ENCODE peak calls at places on chromosomes 1 and 21, in seven cellular contexts. X is RWPE1, S is pancreas, A is Peyer's patch, V is endothelial cell, Z is mammary epithelial cell, P is astrocyte of the spinal cord. I is an unnamed sample.

GRCh38 chr21:44006017-44006624 is 6.0 kb upstream of the TRAPPC10 start:
- DNase-seq in X (peak), S (no peak), A (no peak), V (no peak), Z (peak), P (peak), I (no peak)

GRCh38 chr1:109120356-109120755 is 6.4 kb downstream of the ELAPOR1 start:
- DNase-seq in X (no peak), S (no peak), A (no peak), V (no peak), Z (no peak), P (no peak), I (no peak)

GRCh38 chr1:226061793-226062557 is 541 bp upstream of the H3-3A start:
- DNase-seq in X (peak), S (peak), A (peak), V (peak), Z (peak), P (peak), I (peak)

GRCh38 chr1:93738926-93739325 is 57.3 kb upstream of the BCAR3 start:
- DNase-seq in X (no peak), S (no peak), A (no peak), V (no peak), Z (no peak), P (no peak), I (no peak)

GRCh38 chr1:11648732-11649158 is 5.5 kb downstream of the FBXO2 start:
- DNase-seq in X (peak), S (peak), A (no peak), V (no peak), Z (no peak), P (no peak), I (peak)

GRCh38 chr1:12541274-12542137 is 76.5 kb downstream of the DHRS3 start:
- DNase-seq in X (no peak), S (no peak), A (no peak), V (no peak), Z (peak), P (peak), I (peak)

GRCh38 chr1:97042551-97042950 is 321.0 kb downstream of the PTBP2 start:
- DNase-seq in X (no peak), S (no peak), A (no peak), V (no peak), Z (no peak), P (peak), I (no peak)

GRCh38 chr1:192797845-192798244 is 11.0 kb upstream of the RGS2 start:
- DNase-seq in X (no peak), S (no peak), A (no peak), V (no peak), Z (no peak), P (no peak), I (no peak)

GRCh38 chr1:164637461-164638375 is 78.7 kb downstream of the PBX1 start:
- DNase-seq in X (peak), S (peak), A (no peak), V (no peak), Z (peak), P (peak), I (no peak)

GRCh38 chr1:78441921-78442320 is 48.9 kb upstream of the PTGFR start:
- DNase-seq in X (no peak), S (no peak), A (no peak), V (no peak), Z (peak), P (no peak), I (no peak)

GRCh38 chr1:121519042-121519755 is 334.4 kb downstream of the SRGAP2C start:
- DNase-seq in X (peak), S (peak), A (peak), V (peak), Z (peak), P (peak), I (peak)

GRCh38 chr21:46500224-46500861 is 41.7 kb downstream of the DIP2A start:
- DNase-seq in X (peak), S (no peak), A (no peak), V (no peak), Z (peak), P (peak), I (no peak)

GRCh38 chr21:14989359-14989758 is 75.4 kb downstream of the NRIP1 start:
- DNase-seq in X (no peak), S (no peak), A (no peak), V (no peak), Z (no peak), P (no peak), I (no peak)

GRCh38 chr1:246800800-246801199 is 76.6 kb downstream of the SCCPDH start:
- DNase-seq in X (no peak), S (no peak), A (no peak), V (no peak), Z (peak), P (no peak), I (no peak)

GRCh38 chr21:26093094-26093493 is 77.5 kb downstream of the APP start:
- DNase-seq in X (peak), S (no peak), A (no peak), V (no peak), Z (peak), P (no peak), I (no peak)

GRCh38 chr1:39692152-39693064 is 1.2 kb upstream of the HPCAL4 start:
- DNase-seq in X (no peak), S (peak), A (no peak), V (no peak), Z (no peak), P (no peak), I (peak)

GRCh38 chr1:217642455-217642854 is 11.3 kb downstream of the SPATA17 start:
- DNase-seq in X (no peak), S (no peak), A (no peak), V (no peak), Z (no peak), P (no peak), I (no peak)

GRCh38 chr1:201751872-201752271 is 77.1 kb upstream of the IPO9 start:
- DNase-seq in X (no peak), S (no peak), A (no peak), V (no peak), Z (no peak), P (peak), I (no peak)

GRCh38 chr1:10537082-10537766 is 62.5 kb downstream of the PEX14 start:
- DNase-seq in X (no peak), S (no peak), A (no peak), V (no peak), Z (no peak), P (no peak), I (no peak)

GRCh38 chr1:207993477-207994445 is 82.8 kb upstream of the CD34 start:
- DNase-seq in X (no peak), S (no peak), A (no peak), V (peak), Z (no peak), P (no peak), I (no peak)

GRCh38 chr1:61284226-61284854 is 202.0 kb downstream of the NFIA start:
- DNase-seq in X (no peak), S (no peak), A (no peak), V (no peak), Z (no peak), P (no peak), I (no peak)

GRCh38 chr1:184163674-184164470 is 112.3 kb downstream of the TSEN15 start:
- DNase-seq in X (peak), S (no peak), A (no peak), V (no peak), Z (peak), P (peak), I (no peak)

GRCh38 chr1:22196641-22197040 is 53.7 kb upstream of the WNT4 start:
- DNase-seq in X (no peak), S (no peak), A (no peak), V (no peak), Z (no peak), P (no peak), I (no peak)

GRCh38 chr1:152037920-152038658 is 1.3 kb upstream of the S100A11 start:
- DNase-seq in X (no peak), S (no peak), A (no peak), V (no peak), Z (no peak), P (no peak), I (no peak)

GRCh38 chr1:230696722-230697432 is 17.0 kb downstream of the AGT start:
- DNase-seq in X (no peak), S (no peak), A (no peak), V (no peak), Z (no peak), P (peak), I (no peak)

GRCh38 chr21:22209304-22209700 is 1211.1 kb downstream of the NCAM2 start:
- DNase-seq in X (no peak), S (no peak), A (no peak), V (no peak), Z (no peak), P (no peak), I (no peak)

GRCh38 chr1:36085126-36085525 is 1.2 kb downstream of the TEKT2 start:
- DNase-seq in X (no peak), S (no peak), A (no peak), V (no peak), Z (no peak), P (no peak), I (no peak)

GRCh38 chr1:202207292-202207691 is 13.7 kb downstream of the LGR6 start:
- DNase-seq in X (no peak), S (no peak), A (no peak), V (no peak), Z (peak), P (peak), I (no peak)

GRCh38 chr1:67880056-67880601 is 46.9 kb upstream of the GNG12 start:
- DNase-seq in X (peak), S (peak), A (no peak), V (no peak), Z (peak), P (peak), I (no peak)

GRCh38 chr1:185376840-185377635 is 60.0 kb upstream of the IVNS1ABP start:
- DNase-seq in X (no peak), S (no peak), A (no peak), V (no peak), Z (peak), P (peak), I (no peak)

GRCh38 chr1:228305721-228306152 is 97.9 kb downstream of the OBSCN start:
- DNase-seq in X (no peak), S (no peak), A (peak), V (no peak), Z (no peak), P (no peak), I (peak)

GRCh38 chr1:39104158-39105060 is 78.3 kb downstream of the NDUFS5 start:
- DNase-seq in X (peak), S (no peak), A (no peak), V (peak), Z (peak), P (no peak), I (peak)

GRCh38 chr1:5644281-5645134 is 347.7 kb downstream of the NPHP4 start:
- DNase-seq in X (no peak), S (no peak), A (no peak), V (no peak), Z (no peak), P (no peak), I (no peak)

GRCh38 chr1:12618661-12619395 is 818 bp upstream of the DHRS3 start:
- DNase-seq in X (peak), S (peak), A (peak), V (peak), Z (peak), P (peak), I (peak)

DNA sequence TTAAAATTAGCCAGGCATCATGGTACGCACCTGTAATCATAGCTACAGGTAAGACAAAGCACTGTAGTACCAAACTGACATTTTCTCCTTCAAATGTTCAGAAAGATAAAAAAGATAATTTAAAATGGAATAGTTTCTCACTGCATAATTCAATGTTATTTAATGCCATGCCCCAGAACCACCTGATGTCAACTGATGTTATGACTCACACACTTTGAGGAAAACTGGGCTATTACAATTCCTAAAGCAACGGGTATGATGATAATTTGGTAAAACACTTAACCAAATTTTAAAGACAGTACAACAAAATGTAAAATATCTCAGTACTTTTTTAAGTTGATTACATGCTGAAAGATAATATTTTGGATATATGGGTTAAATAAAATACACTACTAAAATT is 22.9 kb upstream of the PLEKHO1 start:
- DNase-seq in X (no peak), S (no peak), A (no peak), V (no peak), Z (no peak), P (no peak), I (no peak)
- TF ChIP-seq CTCF in X (no peak), S (no peak), A (no peak), V (no peak), Z (no peak), P (no peak), I (no peak)

DNA sequence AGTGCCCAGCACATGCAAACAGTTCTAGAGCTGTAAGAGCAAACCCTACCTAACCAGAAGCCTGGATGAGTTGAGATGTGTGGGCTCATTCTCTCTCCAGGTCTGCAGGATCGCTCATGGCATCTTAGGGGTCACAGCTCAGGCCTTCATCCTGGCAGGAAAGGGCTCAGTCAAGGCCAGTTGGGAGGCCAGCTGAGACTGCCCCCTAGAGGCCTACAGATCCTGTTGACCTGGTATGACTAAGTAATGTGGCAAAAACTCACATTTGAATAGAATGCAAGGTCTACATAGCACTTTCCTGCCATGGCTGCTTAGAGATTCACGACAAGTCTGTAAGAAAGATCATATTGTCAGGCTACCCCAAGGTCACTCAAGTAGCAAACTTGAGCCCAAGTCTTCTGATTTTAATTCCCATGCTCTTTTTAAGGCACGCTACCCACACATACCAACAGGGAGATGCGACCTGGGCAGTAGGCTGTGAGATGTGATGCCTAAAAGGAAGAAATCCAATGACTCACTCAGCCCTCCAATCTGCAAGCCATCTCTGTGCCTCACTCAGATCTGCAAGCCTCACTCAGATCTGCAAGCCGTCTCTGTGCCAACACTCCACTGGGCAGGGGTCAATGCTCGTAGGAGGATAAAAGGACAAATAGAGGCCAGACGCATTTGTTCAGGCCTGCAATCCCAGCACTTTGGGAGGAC is 5.1 kb upstream of the CAPN8 start:
- DNase-seq in X (no peak), S (peak), A (no peak), V (peak), Z (peak), P (peak), I (peak)
- TF ChIP-seq CTCF in X (no peak), S (peak), A (no peak), V (peak), Z (peak), P (peak), I (peak)

DNA sequence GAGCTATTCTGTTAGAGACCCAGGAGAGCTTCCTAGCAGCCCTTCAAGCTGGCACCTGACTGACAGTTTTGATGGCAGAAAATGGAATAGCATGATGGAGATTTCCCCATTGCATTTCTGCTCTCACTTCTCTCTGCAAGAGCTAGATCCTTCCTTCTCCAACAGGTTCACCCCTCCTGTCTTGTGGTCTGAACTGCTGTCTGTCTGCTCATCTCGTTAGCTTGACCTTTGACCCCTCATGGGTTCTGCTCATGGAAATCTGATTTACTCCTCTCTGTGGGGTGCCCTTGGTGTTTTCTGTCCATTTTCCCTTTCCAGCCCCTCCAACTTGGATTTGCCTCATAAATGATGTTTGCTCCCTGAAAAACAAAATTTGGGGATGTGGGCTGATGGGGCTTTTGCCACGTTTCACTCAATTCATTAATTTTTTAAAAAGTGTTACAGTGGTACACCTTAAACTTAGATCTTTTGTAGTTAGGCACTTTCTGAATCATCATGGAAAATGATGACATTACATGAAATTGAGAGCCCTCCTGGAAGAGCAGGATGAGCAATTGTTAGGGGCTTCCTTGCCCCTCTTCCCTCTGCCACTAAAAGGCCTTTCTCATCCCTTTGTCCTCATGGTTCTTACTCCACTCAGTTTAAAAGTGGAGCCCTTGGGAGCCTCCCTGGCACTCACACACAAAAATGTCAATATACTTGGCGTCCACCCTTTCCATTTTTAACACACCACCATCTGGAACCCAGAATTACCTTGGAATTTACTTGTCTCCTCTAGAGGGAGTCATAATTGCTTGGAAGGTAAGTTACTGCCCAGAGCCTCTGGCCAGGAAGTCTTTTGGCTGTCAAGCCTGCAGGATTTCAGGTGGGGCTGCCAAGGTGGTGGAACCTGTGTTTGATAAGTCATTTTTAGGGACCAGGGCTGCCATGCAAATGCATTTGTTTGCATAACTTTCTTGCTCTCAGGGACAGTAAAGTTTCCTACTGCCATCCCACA is 31.9 kb upstream of the IL19 start:
- DNase-seq in X (peak), S (no peak), A (no peak), V (no peak), Z (peak), P (no peak), I (no peak)
- TF ChIP-seq CTCF in X (peak), S (no peak), A (no peak), V (peak), Z (peak), P (no peak), I (no peak)

GRCh38 chr21:41589131-41589530 is 81.2 kb upstream of the TMPRSS2 start:
- DNase-seq in X (no peak), S (no peak), A (no peak), V (no peak), Z (no peak), P (no peak), I (no peak)
- TF ChIP-seq CTCF in X (no peak), S (no peak), A (no peak), V (no peak), Z (no peak), P (peak), I (no peak)

DNA sequence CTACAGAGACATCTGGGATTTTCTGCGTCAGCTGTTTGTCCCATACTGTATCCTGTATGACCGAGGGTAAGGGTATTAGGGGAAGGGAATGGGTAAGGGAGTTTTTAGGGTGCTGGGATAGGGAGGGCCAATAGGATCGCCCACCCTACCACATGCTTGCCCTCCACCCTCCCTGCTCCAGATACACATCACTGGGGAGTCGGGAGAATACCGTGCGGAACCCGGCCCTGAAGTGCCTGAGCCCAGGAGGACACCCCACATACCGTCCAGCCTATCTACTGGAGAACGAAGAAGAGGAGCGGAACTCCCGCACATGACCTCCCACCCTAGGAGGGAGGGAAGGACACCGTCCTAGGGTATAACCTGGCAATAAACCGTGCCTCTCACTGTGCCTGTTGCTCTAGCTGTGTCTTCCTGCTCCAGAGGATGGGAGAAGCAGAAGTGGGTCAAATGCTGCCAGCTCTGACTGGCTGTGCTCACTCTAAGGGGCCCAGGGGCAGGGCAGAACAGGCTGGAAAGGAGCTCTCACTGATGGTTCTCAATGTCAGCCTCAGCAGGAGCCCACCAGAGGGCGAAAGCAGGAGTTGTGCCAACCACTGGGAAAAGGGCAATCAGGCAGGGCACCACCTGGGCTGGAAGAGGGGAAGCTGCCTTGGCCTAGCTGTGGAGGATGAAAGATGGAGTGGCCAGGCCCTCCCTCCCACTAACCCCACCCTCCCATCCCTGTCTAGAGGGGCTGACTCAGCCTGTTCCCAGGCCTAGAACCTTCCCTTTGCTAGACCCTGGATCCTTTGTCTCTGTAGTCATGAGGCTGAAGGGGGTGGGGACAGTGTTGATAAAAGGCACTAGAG is 440 bp upstream of the LENEP start:
- DNase-seq in X (no peak), S (no peak), A (peak), V (no peak), Z (no peak), P (peak), I (peak)
- TF ChIP-seq CTCF in X (no peak), S (no peak), A (no peak), V (no peak), Z (peak), P (peak), I (no peak)

DNA sequence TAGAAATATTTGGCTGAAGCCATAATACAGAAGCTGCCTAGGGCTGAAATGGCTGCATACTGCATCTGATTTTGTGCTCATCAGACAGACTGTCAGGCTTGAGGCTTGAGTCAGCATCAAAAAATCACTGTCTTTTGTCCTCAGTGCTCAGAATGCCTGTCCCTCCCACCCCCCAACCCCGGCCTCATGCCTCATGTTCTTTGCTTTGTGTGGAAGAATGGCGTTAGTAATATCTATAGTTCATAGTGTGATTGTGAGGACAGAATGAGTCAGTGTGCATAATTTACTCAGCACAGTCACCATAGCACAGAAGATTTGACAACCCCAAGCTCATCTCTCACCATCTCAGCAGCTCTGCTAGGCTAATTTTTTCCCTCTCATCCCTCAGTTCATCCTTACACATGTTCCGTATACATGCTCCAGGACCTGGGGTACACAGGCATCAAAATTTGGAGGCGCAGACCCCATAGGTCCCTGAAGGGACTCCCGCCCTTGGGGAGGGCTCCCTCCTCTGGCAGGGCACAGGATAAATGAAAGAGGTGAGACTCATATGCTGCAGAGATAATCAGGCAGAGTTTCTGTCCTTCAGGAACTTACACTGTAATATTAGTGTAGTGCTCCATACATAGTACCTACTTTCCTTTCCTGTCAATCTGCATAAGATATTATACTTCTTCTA is 159.1 kb upstream of the C8B start:
- DNase-seq in X (peak), S (no peak), A (no peak), V (no peak), Z (peak), P (peak), I (no peak)
- TF ChIP-seq CTCF in X (no peak), S (no peak), A (no peak), V (no peak), Z (no peak), P (no peak), I (no peak)

I was measured in lower lobe of right lung.